ENCODE peak calls at places on chromosomes 12 and 14, in six cellular contexts. F is heart left ventricle; Q is CD4-positive, alpha-beta memory T cell; U is CD4-positive, CD25-positive, alpha-beta regulatory T cell; Z is foreskin keratinocyte; T is endodermal cell. X is an unnamed sample.

GRCh38 chr12:97758102-97758501 is 295.5 kb downstream of the RMST start:
- DNase-seq in F (no peak), Q (no peak), U (no peak), Z (no peak), T (no peak), X (no peak)

GRCh38 chr12:57632898-57633825 is at the start of gene B4GALNT1:
- DNase-seq in F (no peak), Q (peak; percentile 57), U (peak; percentile 66), Z (no peak), T (peak; percentile 92), X (no peak)

GRCh38 chr14:64247186-64247585 is 47.0 kb downstream of the ESR2 start:
- DNase-seq in F (no peak), Q (no peak), U (no peak), Z (no peak), T (peak; percentile 2), X (no peak)

GRCh38 chr14:101358320-101358569 is 203.1 kb upstream of the DIO3 start:
- DNase-seq in F (no peak), Q (no peak), U (no peak), Z (no peak), T (no peak), X (no peak)

GRCh38 chr12:79194595-79194994 is 330.0 kb downstream of the SYT1 start:
- DNase-seq in F (no peak), Q (no peak), U (no peak), Z (peak; percentile 23), T (no peak), X (no peak)

GRCh38 chr12:79782197-79782890 is 91.6 kb upstream of the PAWR start:
- DNase-seq in F (no peak), Q (no peak), U (no peak), Z (no peak), T (no peak), X (no peak)

GRCh38 chr12:111398530-111398929 is 7.2 kb upstream of the SH2B3 start:
- DNase-seq in F (no peak), Q (no peak), U (no peak), Z (no peak), T (no peak), X (no peak)

GRCh38 chr12:27555316-27555715 is 31.3 kb downstream of the PPFIBP1 start:
- DNase-seq in F (no peak), Q (no peak), U (no peak), Z (no peak), T (no peak), X (no peak)

GRCh38 chr14:93085916-93086315 is 29.8 kb downstream of the ITPK1 start:
- DNase-seq in F (no peak), Q (no peak), U (no peak), Z (no peak), T (peak; percentile 88), X (no peak)

GRCh38 chr12:104669851-104670337 is 213.1 kb downstream of the CHST11 start:
- DNase-seq in F (peak; percentile 57), Q (no peak), U (peak; percentile 58), Z (no peak), T (peak; percentile 65), X (no peak)

GRCh38 chr12:97181571-97182265 is 274.7 kb downstream of the NEDD1 start:
- DNase-seq in F (no peak), Q (no peak), U (no peak), Z (no peak), T (no peak), X (no peak)

GRCh38 chr12:28222081-28222700 is 31.9 kb downstream of the CCDC91 start:
- DNase-seq in F (no peak), Q (peak; percentile 51), U (peak; percentile 49), Z (no peak), T (no peak), X (no peak)

GRCh38 chr14:101082036-101082435 is 178.5 kb upstream of the RTL1 start:
- DNase-seq in F (no peak), Q (no peak), U (no peak), Z (no peak), T (peak; percentile 50), X (no peak)

GRCh38 chr12:4074129-4074528 is 199.4 kb upstream of the CCND2 start:
- DNase-seq in F (no peak), Q (no peak), U (no peak), Z (no peak), T (no peak), X (no peak)

GRCh38 chr12:54426690-54427089 is 7.6 kb upstream of the ITGA5 start:
- DNase-seq in F (no peak), Q (no peak), U (no peak), Z (no peak), T (no peak), X (no peak)

GRCh38 chr12:132084681-132085635 is 59.2 kb downstream of the DDX51 start:
- DNase-seq in F (peak; percentile 77), Q (peak; percentile 13), U (peak; percentile 58), Z (peak; percentile 14), T (peak; percentile 94), X (peak; percentile 91)

GRCh38 chr14:59306775-59307174 is 118.3 kb downstream of the DAAM1 start:
- DNase-seq in F (no peak), Q (no peak), U (peak; percentile 26), Z (peak; percentile 73), T (no peak), X (no peak)
- H3K4me1 ChIP-seq in F (peaks cover 48% of the 10 kb centered on the region), Q (no peaks in the 10 kb centered on the region), U (peaks cover 3% of the 10 kb centered on the region), Z (peaks cover 37% of the 10 kb centered on the region), T (peaks cover 4% of the 10 kb centered on the region), X (peaks cover 44% of the 10 kb centered on the region)

DNA sequence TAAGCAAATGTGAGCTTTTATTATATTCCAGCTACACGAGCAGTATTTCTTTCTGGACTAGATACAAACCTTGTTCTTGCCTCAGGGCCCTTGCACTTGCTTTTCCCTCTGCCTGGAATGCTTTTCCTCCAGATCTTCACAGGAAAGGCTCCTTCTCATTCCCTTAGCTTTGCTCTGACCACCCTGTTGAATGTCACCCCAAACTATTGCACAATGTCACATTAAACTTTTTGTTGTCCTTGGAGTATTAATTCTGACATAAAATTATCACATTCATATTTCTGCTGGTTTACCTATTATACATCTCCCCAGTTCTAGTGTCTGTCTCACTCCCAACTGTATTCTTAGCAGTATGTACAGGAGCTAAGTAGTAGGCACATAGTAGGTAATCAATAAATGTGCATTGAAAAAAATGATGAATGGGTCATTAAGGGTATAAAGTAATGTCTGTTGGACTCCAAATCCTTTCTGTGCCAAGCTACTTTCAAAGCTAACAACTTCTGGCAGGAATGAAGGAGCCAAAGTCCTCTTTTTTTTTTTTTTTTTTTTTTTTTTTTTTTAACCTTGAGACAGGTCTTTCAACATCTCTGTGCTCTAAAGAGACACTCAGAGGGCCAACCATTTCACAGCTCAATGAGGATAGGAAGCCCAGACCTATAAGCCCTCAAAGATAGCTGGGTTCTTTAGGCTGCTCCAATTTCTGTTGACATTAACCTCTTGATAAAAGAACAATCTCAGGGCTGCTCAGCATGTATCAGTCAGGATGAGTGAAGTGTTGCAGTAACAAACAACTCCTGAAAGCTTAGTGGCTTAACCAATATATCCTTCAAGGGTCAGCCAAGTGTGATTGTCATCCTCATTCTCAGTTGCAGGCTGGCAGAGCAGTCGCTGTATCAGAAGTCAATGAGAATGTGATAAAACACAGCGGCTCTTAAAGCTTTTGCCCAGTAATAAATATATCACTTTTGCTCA is 424.4 kb upstream of the TBX3 start:
- DNase-seq in F (no peak), Q (no peak), U (no peak), Z (no peak), T (no peak), X (no peak)
- H3K4me1 ChIP-seq in F (no peaks in the 10 kb centered on the region), Q (no peaks in the 10 kb centered on the region), U (no peaks in the 10 kb centered on the region), Z (no peaks in the 10 kb centered on the region), T (no peaks in the 10 kb centered on the region), X (no peaks in the 10 kb centered on the region)

GRCh38 chr12:108691154-108691994 is 39.9 kb downstream of the CORO1C start:
- DNase-seq in F (peak; percentile 98), Q (peak; percentile 33), U (peak; percentile 83), Z (peak; percentile 98), T (peak; percentile 98), X (peak; percentile 89)
- H3K4me1 ChIP-seq in F (peaks cover 75% of the 10 kb centered on the region), Q (peaks cover 46% of the 10 kb centered on the region), U (peaks cover 34% of the 10 kb centered on the region), Z (peaks cover 44% of the 10 kb centered on the region), T (peaks cover 32% of the 10 kb centered on the region), X (peaks cover 36% of the 10 kb centered on the region)

GRCh38 chr12:64452559-64453329 is 824 bp downstream of the TBK1 start:
- DNase-seq in F (no peak), Q (peak; percentile 12), U (peak; percentile 54), Z (peak; percentile 84), T (no peak), X (peak; percentile 66)
- H3K4me1 ChIP-seq in F (peaks cover 50% of the 10 kb centered on the region), Q (peaks cover 57% of the 10 kb centered on the region), U (peaks cover 62% of the 10 kb centered on the region), Z (peaks cover 7% of the 10 kb centered on the region), T (peaks cover 3% of the 10 kb centered on the region), X (peaks cover 4% of the 10 kb centered on the region)

DNA sequence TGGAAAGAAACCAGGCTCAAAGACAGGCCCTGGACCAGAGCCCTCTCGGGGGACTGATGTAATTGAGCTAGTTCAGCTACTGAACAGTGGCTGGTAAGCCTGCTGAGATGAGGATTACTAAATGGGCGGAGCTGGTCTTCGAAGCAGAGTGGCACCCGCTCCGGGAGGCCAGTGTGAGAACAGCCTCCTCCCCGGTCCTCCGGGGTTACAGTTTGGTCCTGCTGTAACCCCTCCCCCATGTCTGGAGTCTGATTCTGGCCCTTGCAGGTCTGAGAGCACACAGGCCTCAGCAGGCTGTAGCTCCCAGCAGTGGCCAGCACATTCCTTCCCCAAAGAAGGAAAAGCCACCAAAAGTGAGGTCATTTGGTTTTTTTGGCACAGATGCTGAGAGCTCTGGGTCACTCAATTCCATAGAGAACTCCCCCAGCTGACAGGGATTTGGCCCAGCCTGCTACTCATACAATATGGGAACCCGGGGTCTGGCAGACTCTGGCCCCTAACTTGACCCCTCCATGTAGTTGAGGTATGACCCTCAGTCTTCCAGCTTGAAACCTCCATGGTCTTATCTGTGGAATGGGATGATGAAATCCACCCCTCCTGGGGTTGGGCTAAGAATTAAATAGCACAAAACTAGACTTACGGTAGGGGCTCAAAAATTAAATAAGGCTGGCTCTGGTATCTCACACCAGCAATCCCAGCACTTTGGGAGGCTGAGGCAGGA is 39.0 kb downstream of the ACTN1 start:
- DNase-seq in F (peak; percentile 93), Q (no peak), U (no peak), Z (peak; percentile 88), T (peak; percentile 87), X (peak; percentile 45)
- H3K4me1 ChIP-seq in F (peaks cover 99% of the 10 kb centered on the region), Q (peaks cover 27% of the 10 kb centered on the region), U (peaks cover 5% of the 10 kb centered on the region), Z (peaks cover 52% of the 10 kb centered on the region), T (peaks cover 49% of the 10 kb centered on the region), X (peaks cover 52% of the 10 kb centered on the region)

GRCh38 chr14:59308706-59309105 is 120.2 kb downstream of the DAAM1 start:
- DNase-seq in F (no peak), Q (no peak), U (no peak), Z (no peak), T (no peak), X (no peak)
- H3K4me1 ChIP-seq in F (peaks cover 52% of the 10 kb centered on the region), Q (no peaks in the 10 kb centered on the region), U (no peaks in the 10 kb centered on the region), Z (peaks cover 32% of the 10 kb centered on the region), T (peaks cover 4% of the 10 kb centered on the region), X (peaks cover 43% of the 10 kb centered on the region)

DNA sequence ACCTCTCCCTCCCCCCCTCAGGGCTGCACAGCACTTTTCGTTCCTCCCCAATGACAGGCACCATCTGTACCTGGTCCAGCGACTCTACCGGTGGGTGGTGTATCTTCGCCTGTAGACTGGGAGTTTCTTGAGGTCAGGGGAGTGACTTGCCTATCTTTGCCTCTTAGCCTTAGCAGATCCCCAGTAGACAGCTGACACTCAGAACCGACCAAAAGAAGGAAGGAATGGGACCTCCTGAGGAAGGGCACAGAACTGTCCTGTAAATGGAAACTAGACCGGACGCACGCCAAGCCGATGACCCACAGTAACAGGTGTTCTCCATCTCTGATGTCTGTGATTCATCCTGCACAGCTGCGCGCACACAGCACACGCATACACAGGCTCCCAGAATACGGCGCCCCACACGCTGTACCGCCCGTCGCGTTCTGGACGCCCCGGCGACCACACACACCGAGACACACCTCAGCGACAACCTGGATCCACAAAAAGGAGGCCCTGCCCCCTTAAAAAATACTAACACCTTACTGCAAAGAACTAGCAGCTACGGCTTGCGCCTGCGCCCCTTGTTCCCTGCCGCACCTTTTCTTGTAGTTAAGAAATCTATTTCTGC is 673 bp upstream of the TTC9 start:
- DNase-seq in F (peak; percentile 53), Q (peak; percentile 52), U (peak; percentile 62), Z (peak; percentile 34), T (peak; percentile 75), X (no peak)
- H3K4me1 ChIP-seq in F (peaks cover 17% of the 10 kb centered on the region), Q (peaks cover 48% of the 10 kb centered on the region), U (peaks cover 44% of the 10 kb centered on the region), Z (no peaks in the 10 kb centered on the region), T (peaks cover 8% of the 10 kb centered on the region), X (peaks cover 6% of the 10 kb centered on the region)